ENCODE peak calls at places on chromosomes 2 and 18, in five cellular contexts. P is Caki2; G is activated effector memory CD4-positive, alpha-beta T cell treated with anti-CD3 and anti-CD28 coated beads, Interleukin-2, amount 50 U/mL, for 16 hours; Q is DMS79; O is H9. N is an unnamed sample.
A peak's percentile ranks its signal among the peaks of the same experiment; 100 is the strongest.

GRCh38 chr2:119476301-119477117 is 44.9 kb downstream of the TMEM37 start:
- DNase-seq in P (peak; percentile 72), G (peak; percentile 74), Q (peak; percentile 28), O (peak; percentile 93), N (no peak)

GRCh38 chr18:25786778-25787177 is 303.6 kb downstream of the SS18 start:
- DNase-seq in P (no peak), G (no peak), Q (no peak), O (no peak), N (no peak)

GRCh38 chr2:222043897-222044296 is 254.9 kb downstream of the PAX3 start:
- DNase-seq in P (no peak), G (no peak), Q (no peak), O (no peak), N (no peak)

GRCh38 chr2:1546023-1546591 is 132.8 kb downstream of the TPO start:
- DNase-seq in P (peak; percentile 55), G (no peak), Q (peak; percentile 44), O (peak; percentile 46), N (no peak)

GRCh38 chr2:24269270-24269669 is 91.1 kb downstream of the ITSN2 start:
- DNase-seq in P (peak; percentile 60), G (no peak), Q (no peak), O (no peak), N (no peak)

GRCh38 chr2:107932986-107933385 is 53.3 kb upstream of the SLC5A7 start:
- DNase-seq in P (no peak), G (no peak), Q (no peak), O (no peak), N (no peak)

GRCh38 chr2:84969511-84970265 is 1.3 kb upstream of the KCMF1 start:
- DNase-seq in P (peak; percentile 38), G (peak; percentile 71), Q (no peak), O (no peak), N (no peak)

GRCh38 chr2:1729264-1729663 is 15.1 kb downstream of the PXDN start:
- DNase-seq in P (no peak), G (no peak), Q (no peak), O (no peak), N (no peak)

GRCh38 chr2:65161551-65162100 is 31.7 kb upstream of the RAB1A start:
- DNase-seq in P (no peak), G (no peak), Q (no peak), O (no peak), N (no peak)

GRCh38 chr2:85423525-85423924 is 5.0 kb downstream of the SH2D6 start:
- DNase-seq in P (no peak), G (no peak), Q (no peak), O (no peak), N (no peak)

GRCh38 chr2:19861771-19862170 is 40.0 kb downstream of the TTC32 start:
- DNase-seq in P (no peak), G (no peak), Q (no peak), O (no peak), N (no peak)

GRCh38 chr18:54360406-54360805 is 2.7 kb downstream of the C18orf54 start:
- DNase-seq in P (no peak), G (no peak), Q (no peak), O (no peak), N (no peak)

GRCh38 chr2:241947876-241948275 is 78.3 kb downstream of the RTP5 start:
- DNase-seq in P (no peak), G (peak; percentile 52), Q (no peak), O (no peak), N (no peak)

GRCh38 chr2:28449489-28450395 is 46.1 kb upstream of the PLB1 start:
- DNase-seq in P (peak; percentile 78), G (peak; percentile 92), Q (no peak), O (no peak), N (no peak)

N was measured in mucosa of descending colon.